ENCODE peak calls at places on chromosomes 7 and 10, in eight cellular contexts. One of them, this sample, is unnamed.

GRCh38 chr10:108561649-108562048 is 1361.7 kb downstream of the XPNPEP1 start:
- DNase-seq in NCI-H69: no peak
- DNase-seq in head of caudate nucleus: no peak
- DNase-seq in LHCN-M2: no peak
- DNase-seq in GM23248: peak
- DNase-seq in HEK293T: no peak
- DNase-seq in DMS153: no peak
- DNase-seq in T-helper 17 cell: no peak
- DNase-seq in this sample: no peak

GRCh38 chr10:70578371-70578947 is 24.1 kb downstream of the PRF1 start:
- DNase-seq in NCI-H69: no peak
- DNase-seq in head of caudate nucleus: no peak
- DNase-seq in LHCN-M2: peak
- DNase-seq in GM23248: peak
- DNase-seq in HEK293T: no peak
- DNase-seq in DMS153: no peak
- DNase-seq in T-helper 17 cell: no peak
- DNase-seq in this sample: no peak

GRCh38 chr10:104925232-104925851 is 284.3 kb downstream of the SORCS3 start:
- DNase-seq in NCI-H69: peak
- DNase-seq in head of caudate nucleus: peak
- DNase-seq in LHCN-M2: peak
- DNase-seq in GM23248: peak
- DNase-seq in HEK293T: peak
- DNase-seq in DMS153: peak
- DNase-seq in T-helper 17 cell: no peak
- DNase-seq in this sample: peak

GRCh38 chr10:34721201-34721840 is 93.8 kb downstream of the PARD3 start:
- DNase-seq in NCI-H69: no peak
- DNase-seq in head of caudate nucleus: no peak
- DNase-seq in LHCN-M2: peak
- DNase-seq in GM23248: peak
- DNase-seq in HEK293T: no peak
- DNase-seq in DMS153: no peak
- DNase-seq in T-helper 17 cell: no peak
- DNase-seq in this sample: no peak

GRCh38 chr10:71246591-71247143 is 34.3 kb downstream of the UNC5B start:
- DNase-seq in NCI-H69: peak
- DNase-seq in head of caudate nucleus: no peak
- DNase-seq in LHCN-M2: no peak
- DNase-seq in GM23248: no peak
- DNase-seq in HEK293T: no peak
- DNase-seq in DMS153: peak
- DNase-seq in T-helper 17 cell: no peak
- DNase-seq in this sample: no peak

GRCh38 chr10:46547881-46548780 is 8.3 kb downstream of the GPRIN2 start:
- DNase-seq in NCI-H69: no peak
- DNase-seq in head of caudate nucleus: peak
- DNase-seq in LHCN-M2: no peak
- DNase-seq in GM23248: peak
- DNase-seq in HEK293T: no peak
- DNase-seq in DMS153: no peak
- DNase-seq in T-helper 17 cell: no peak
- DNase-seq in this sample: no peak

GRCh38 chr10:25405871-25406270 is 231.1 kb downstream of the GPR158 start:
- DNase-seq in NCI-H69: no peak
- DNase-seq in head of caudate nucleus: no peak
- DNase-seq in LHCN-M2: no peak
- DNase-seq in GM23248: no peak
- DNase-seq in HEK293T: no peak
- DNase-seq in DMS153: no peak
- DNase-seq in T-helper 17 cell: no peak
- DNase-seq in this sample: no peak

GRCh38 chr7:107035446-107035845 is 9.1 kb upstream of the PRKAR2B start:
- DNase-seq in NCI-H69: no peak
- DNase-seq in head of caudate nucleus: no peak
- DNase-seq in LHCN-M2: peak
- DNase-seq in GM23248: peak
- DNase-seq in HEK293T: no peak
- DNase-seq in DMS153: no peak
- DNase-seq in T-helper 17 cell: no peak
- DNase-seq in this sample: no peak

GRCh38 chr10:28769147-28769604 is 91.9 kb downstream of the BAMBI start:
- DNase-seq in NCI-H69: peak
- DNase-seq in head of caudate nucleus: no peak
- DNase-seq in LHCN-M2: no peak
- DNase-seq in GM23248: no peak
- DNase-seq in HEK293T: no peak
- DNase-seq in DMS153: no peak
- DNase-seq in T-helper 17 cell: no peak
- DNase-seq in this sample: no peak

GRCh38 chr7:37208528-37208927 is 240.1 kb downstream of the ELMO1 start:
- DNase-seq in NCI-H69: peak
- DNase-seq in head of caudate nucleus: peak
- DNase-seq in LHCN-M2: peak
- DNase-seq in GM23248: peak
- DNase-seq in HEK293T: no peak
- DNase-seq in DMS153: peak
- DNase-seq in T-helper 17 cell: no peak
- DNase-seq in this sample: peak

GRCh38 chr7:70400829-70401380 is 731.0 kb upstream of the GALNT17 start:
- DNase-seq in NCI-H69: peak
- DNase-seq in head of caudate nucleus: no peak
- DNase-seq in LHCN-M2: no peak
- DNase-seq in GM23248: no peak
- DNase-seq in HEK293T: no peak
- DNase-seq in DMS153: no peak
- DNase-seq in T-helper 17 cell: no peak
- DNase-seq in this sample: peak

GRCh38 chr7:142584765-142585164 is 164.5 kb upstream of the PRSS1 start:
- DNase-seq in NCI-H69: no peak
- DNase-seq in head of caudate nucleus: no peak
- DNase-seq in LHCN-M2: peak
- DNase-seq in GM23248: peak
- DNase-seq in HEK293T: no peak
- DNase-seq in DMS153: no peak
- DNase-seq in T-helper 17 cell: no peak
- DNase-seq in this sample: no peak

GRCh38 chr7:66696774-66697191 is 43.8 kb upstream of the RABGEF1 start:
- DNase-seq in NCI-H69: peak
- DNase-seq in head of caudate nucleus: no peak
- DNase-seq in LHCN-M2: peak
- DNase-seq in GM23248: peak
- DNase-seq in HEK293T: no peak
- DNase-seq in DMS153: no peak
- DNase-seq in T-helper 17 cell: no peak
- DNase-seq in this sample: peak

GRCh38 chr10:131134001-131134576 is 177.4 kb downstream of the TCERG1L start:
- DNase-seq in NCI-H69: no peak
- DNase-seq in head of caudate nucleus: no peak
- DNase-seq in LHCN-M2: no peak
- DNase-seq in GM23248: no peak
- DNase-seq in HEK293T: no peak
- DNase-seq in DMS153: no peak
- DNase-seq in T-helper 17 cell: no peak
- DNase-seq in this sample: peak

GRCh38 chr10:43374194-43374593 is 2.8 kb downstream of the FXYD4 start:
- DNase-seq in NCI-H69: no peak
- DNase-seq in head of caudate nucleus: no peak
- DNase-seq in LHCN-M2: no peak
- DNase-seq in GM23248: no peak
- DNase-seq in HEK293T: no peak
- DNase-seq in DMS153: no peak
- DNase-seq in T-helper 17 cell: no peak
- DNase-seq in this sample: no peak

GRCh38 chr10:127347202-127347959 is 151.0 kb upstream of the INSYN2A start:
- DNase-seq in NCI-H69: no peak
- DNase-seq in head of caudate nucleus: no peak
- DNase-seq in LHCN-M2: no peak
- DNase-seq in GM23248: no peak
- DNase-seq in HEK293T: no peak
- DNase-seq in DMS153: no peak
- DNase-seq in T-helper 17 cell: no peak
- DNase-seq in this sample: no peak

GRCh38 chr7:102875700-102876192 is 37.1 kb upstream of the LRRC17 start:
- DNase-seq in NCI-H69: no peak
- DNase-seq in head of caudate nucleus: no peak
- DNase-seq in LHCN-M2: peak
- DNase-seq in GM23248: peak
- DNase-seq in HEK293T: no peak
- DNase-seq in DMS153: no peak
- DNase-seq in T-helper 17 cell: no peak
- DNase-seq in this sample: no peak

GRCh38 chr10:88330174-88330573 is 252.9 kb downstream of the RNLS start:
- DNase-seq in NCI-H69: no peak
- DNase-seq in head of caudate nucleus: no peak
- DNase-seq in LHCN-M2: no peak
- DNase-seq in GM23248: no peak
- DNase-seq in HEK293T: no peak
- DNase-seq in DMS153: no peak
- DNase-seq in T-helper 17 cell: no peak
- DNase-seq in this sample: no peak

GRCh38 chr7:155862516-155863257 is 50.4 kb upstream of the SHH start:
- DNase-seq in NCI-H69: peak
- DNase-seq in head of caudate nucleus: no peak
- DNase-seq in LHCN-M2: no peak
- DNase-seq in GM23248: no peak
- DNase-seq in HEK293T: peak
- DNase-seq in DMS153: no peak
- DNase-seq in T-helper 17 cell: no peak
- DNase-seq in this sample: no peak

GRCh38 chr10:130362308-130362761 is 226.1 kb downstream of the GLRX3 start:
- DNase-seq in NCI-H69: no peak
- DNase-seq in head of caudate nucleus: no peak
- DNase-seq in LHCN-M2: no peak
- DNase-seq in GM23248: no peak
- DNase-seq in HEK293T: no peak
- DNase-seq in DMS153: peak
- DNase-seq in T-helper 17 cell: no peak
- DNase-seq in this sample: peak

GRCh38 chr7:111803015-111803758 is 240.9 kb upstream of the IMMP2L start:
- DNase-seq in NCI-H69: no peak
- DNase-seq in head of caudate nucleus: no peak
- DNase-seq in LHCN-M2: peak
- DNase-seq in GM23248: peak
- DNase-seq in HEK293T: no peak
- DNase-seq in DMS153: no peak
- DNase-seq in T-helper 17 cell: no peak
- DNase-seq in this sample: no peak